ENCODE peak calls at places on chromosome 12, in four cellular contexts. One of them, this sample, is unnamed.

GRCh38 chr12:108009442-108009841 is 119.6 kb upstream of the WSCD2 start:
- DNase-seq in GM12878: no peak
- DNase-seq in H1: no peak
- DNase-seq in HepG2: no peak
- DNase-seq in this sample: no peak

GRCh38 chr12:14605401-14605989 is 37.8 kb upstream of the PLBD1 start:
- DNase-seq in H1: no peak
- DNase-seq in GM12878: no peak
- DNase-seq in HepG2: no peak
- DNase-seq in this sample: no peak

GRCh38 chr12:3838065-3838464 is 35.1 kb downstream of the PARP11 start:
- DNase-seq in HepG2: no peak
- DNase-seq in GM12878: no peak
- DNase-seq in H1: no peak
- DNase-seq in this sample: no peak

GRCh38 chr12:22121224-22121623 is 75.2 kb downstream of the CMAS start:
- DNase-seq in GM12878: no peak
- DNase-seq in H1: no peak
- DNase-seq in HepG2: peak
- DNase-seq in this sample: no peak

GRCh38 chr12:42669471-42669997 is 80.0 kb upstream of the PRICKLE1 start:
- DNase-seq in GM12878: no peak
- DNase-seq in HepG2: no peak
- DNase-seq in H1: no peak
- DNase-seq in this sample: no peak

GRCh38 chr12:42905419-42905705 is 315.8 kb upstream of the PRICKLE1 start:
- DNase-seq in H1: no peak
- DNase-seq in GM12878: no peak
- DNase-seq in HepG2: no peak
- DNase-seq in this sample: no peak

GRCh38 chr12:115960868-115961802 is 316.4 kb downstream of the MED13L start:
- DNase-seq in HepG2: no peak
- DNase-seq in GM12878: no peak
- DNase-seq in H1: no peak
- DNase-seq in this sample: no peak

GRCh38 chr12:39300799-39301198 is 142.1 kb downstream of the KIF21A start:
- DNase-seq in H1: no peak
- DNase-seq in GM12878: no peak
- DNase-seq in HepG2: no peak
- DNase-seq in this sample: no peak

GRCh38 chr12:109775172-109775881 is 57.9 kb downstream of the TRPV4 start:
- DNase-seq in GM12878: no peak
- DNase-seq in H1: peak
- DNase-seq in HepG2: peak
- DNase-seq in this sample: peak

GRCh38 chr12:50778663-50779590 is 15.0 kb downstream of the ATF1 start:
- DNase-seq in HepG2: peak
- DNase-seq in GM12878: no peak
- DNase-seq in H1: no peak
- DNase-seq in this sample: no peak

GRCh38 chr12:49825360-49825970 is 2.7 kb downstream of the NCKAP5L start:
- DNase-seq in GM12878: no peak
- DNase-seq in H1: no peak
- DNase-seq in HepG2: no peak
- DNase-seq in this sample: no peak

GRCh38 chr12:46777587-46777986 is 48.2 kb downstream of the SLC38A4 start:
- DNase-seq in GM12878: no peak
- DNase-seq in H1: no peak
- DNase-seq in HepG2: no peak
- DNase-seq in this sample: no peak

GRCh38 chr12:75751769-75752471 is 240.5 kb upstream of the KRR1 start:
- DNase-seq in GM12878: no peak
- DNase-seq in HepG2: peak
- DNase-seq in H1: no peak
- DNase-seq in this sample: no peak

GRCh38 chr12:32494676-32495075 is 95.3 kb downstream of the FGD4 start:
- DNase-seq in HepG2: no peak
- DNase-seq in GM12878: no peak
- DNase-seq in H1: no peak
- DNase-seq in this sample: no peak

GRCh38 chr12:131239384-131240094 is 285.8 kb downstream of the ADGRD1 start:
- DNase-seq in HepG2: no peak
- DNase-seq in GM12878: peak
- DNase-seq in H1: no peak
- DNase-seq in this sample: no peak

GRCh38 chr12:93766802-93767523 is 89.8 kb downstream of the CRADD start:
- DNase-seq in H1: no peak
- DNase-seq in GM12878: no peak
- DNase-seq in HepG2: no peak
- DNase-seq in this sample: peak

GRCh38 chr12:91189526-91189925 is 6.9 kb upstream of the DCN start:
- DNase-seq in HepG2: no peak
- DNase-seq in GM12878: no peak
- DNase-seq in H1: no peak
- DNase-seq in this sample: no peak

GRCh38 chr12:111570090-111570961 is 28.8 kb downstream of the ATXN2 start:
- DNase-seq in H1: no peak
- DNase-seq in GM12878: no peak
- DNase-seq in HepG2: no peak
- DNase-seq in this sample: no peak

GRCh38 chr12:110581951-110582285 is 1.2 kb downstream of the PPTC7 start:
- DNase-seq in GM12878: no peak
- DNase-seq in H1: no peak
- DNase-seq in HepG2: no peak
- DNase-seq in this sample: no peak

GRCh38 chr12:75585309-75585708 is 73.9 kb upstream of the KRR1 start:
- DNase-seq in GM12878: no peak
- DNase-seq in H1: no peak
- DNase-seq in HepG2: no peak
- DNase-seq in this sample: no peak

GRCh38 chr12:67661311-67662011 is 12.9 kb downstream of the DYRK2 start:
- DNase-seq in H1: no peak
- DNase-seq in HepG2: no peak
- DNase-seq in GM12878: no peak
- DNase-seq in this sample: no peak

GRCh38 chr12:15677207-15677606 is 112.0 kb downstream of the EPS8 start:
- DNase-seq in H1: no peak
- DNase-seq in HepG2: no peak
- DNase-seq in GM12878: no peak
- DNase-seq in this sample: no peak

DNA sequence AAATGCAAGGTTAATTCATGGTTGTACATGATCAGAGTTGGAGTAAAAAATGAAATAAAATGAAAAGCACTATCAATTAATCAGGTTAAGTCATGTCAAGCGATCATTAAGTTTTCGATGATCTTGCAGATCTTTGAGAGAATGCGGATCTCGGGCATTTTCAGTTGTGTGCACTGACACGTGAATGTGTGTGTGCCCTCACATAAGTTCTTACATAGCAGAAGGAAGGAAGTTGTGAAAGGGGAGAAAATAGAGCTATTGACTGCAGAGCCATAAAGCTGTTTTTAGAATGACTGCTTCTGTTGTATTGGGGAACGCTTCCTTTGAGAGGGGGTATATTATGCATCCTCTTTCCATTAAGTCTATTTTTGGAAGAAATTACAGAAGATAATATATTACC is 101.3 kb downstream of the HMGA2 start:
- DNase-seq in H1: no peak
- DNase-seq in GM12878: no peak
- DNase-seq in HepG2: peak
- DNase-seq in this sample: no peak
- TF ChIP-seq SP1 in H1: no peak
- TF ChIP-seq SP1 in GM12878: no peak
- TF ChIP-seq SP1 in HepG2: no peak
- TF ChIP-seq SP1 in this sample: no peak

DNA sequence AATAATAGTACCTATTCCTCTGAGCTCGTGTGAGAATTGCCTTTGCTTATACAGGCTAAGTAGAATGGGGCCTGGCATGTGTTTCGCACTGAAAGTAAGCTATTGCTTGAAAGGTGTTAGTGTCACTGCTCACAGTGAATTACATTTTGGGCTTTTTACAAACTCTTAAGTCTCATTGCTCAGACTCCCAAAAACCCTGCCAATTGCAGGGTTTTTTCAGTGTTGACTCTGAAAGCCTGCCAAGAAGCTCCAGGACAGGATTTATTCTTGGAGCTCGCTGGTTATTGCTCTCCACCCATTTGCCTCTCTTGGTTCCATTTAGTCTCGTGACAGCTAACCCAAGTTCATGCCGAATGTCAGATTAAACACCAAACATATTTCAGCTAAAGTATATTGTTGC is 39.8 kb downstream of the NOPCHAP1 start:
- DNase-seq in GM12878: no peak
- DNase-seq in HepG2: no peak
- DNase-seq in H1: no peak
- DNase-seq in this sample: no peak
- TF ChIP-seq SUZ12 in GM12878: no peak
- TF ChIP-seq SUZ12 in HepG2: no peak
- TF ChIP-seq SUZ12 in H1: no peak
- TF ChIP-seq SUZ12 in this sample: no peak

GRCh38 chr12:65125247-65125646 is 4.1 kb upstream of the WIF1 start:
- DNase-seq in HepG2: no peak
- DNase-seq in GM12878: no peak
- DNase-seq in H1: no peak
- DNase-seq in this sample: no peak
- TF ChIP-seq SP1 in HepG2: no peak
- TF ChIP-seq SP1 in GM12878: no peak
- TF ChIP-seq SP1 in H1: no peak
- TF ChIP-seq SP1 in this sample: no peak

GRCh38 chr12:120709976-120710804 is at the start of gene UNC119B:
- DNase-seq in H1: no peak
- DNase-seq in GM12878: no peak
- DNase-seq in HepG2: no peak
- DNase-seq in this sample: peak

GRCh38 chr12:120708646-120709045 is 1.6 kb upstream of the UNC119B start:
- DNase-seq in GM12878: no peak
- DNase-seq in HepG2: no peak
- DNase-seq in H1: no peak
- DNase-seq in this sample: no peak

GRCh38 chr12:120712654-120713053 is 2.4 kb downstream of the UNC119B start:
- DNase-seq in GM12878: no peak
- DNase-seq in HepG2: no peak
- DNase-seq in H1: no peak
- DNase-seq in this sample: no peak

GRCh38 chr12:120711411-120711810 is 1.2 kb downstream of the UNC119B start:
- DNase-seq in GM12878: no peak
- DNase-seq in H1: no peak
- DNase-seq in HepG2: no peak
- DNase-seq in this sample: no peak

GRCh38 chr12:120710805-120711296 is 593 bp downstream of the UNC119B start:
- DNase-seq in GM12878: no peak
- DNase-seq in HepG2: no peak
- DNase-seq in H1: no peak
- DNase-seq in this sample: peak
- TF ChIP-seq SUZ12 in GM12878: no peak
- TF ChIP-seq SUZ12 in HepG2: no peak
- TF ChIP-seq SUZ12 in H1: no peak
- TF ChIP-seq SUZ12 in this sample: no peak